ENCODE peak calls at places on chromosomes 11 and 22, in seven cellular contexts. A, B, L, S, X, P and C are unnamed samples.

GRCh38 chr11:105821781-105822180 is 200.3 kb downstream of the MSANTD4 start:
- DNase-seq in S (no peak), P (no peak), B (no peak), A (no peak), X (no peak), L (no peak), C (no peak)

GRCh38 chr11:65590240-65590738 is 5.3 kb downstream of the KCNK7 start:
- DNase-seq in P (peak; percentile 62), X (no peak), S (peak; percentile 78), L (peak; percentile 84), A (no peak), B (no peak), C (no peak)

GRCh38 chr11:12778506-12778905 is 104.3 kb downstream of the TEAD1 start:
- DNase-seq in B (no peak), A (no peak), X (no peak), L (no peak), P (no peak), S (no peak), C (no peak)

GRCh38 chr11:120471131-120471530 is 40.4 kb upstream of the GRIK4 start:
- DNase-seq in X (peak; percentile 24), A (no peak), P (no peak), B (no peak), S (peak; percentile 91), L (no peak), C (peak; percentile 3)

GRCh38 chr22:35380013-35380412 is 883 bp upstream of the HMOX1 start:
- DNase-seq in X (peak; percentile 37), P (no peak), A (peak; percentile 65), L (no peak), B (no peak), S (no peak), C (peak; percentile 39)

GRCh38 chr22:17969732-17970131 is 54.6 kb downstream of the MICAL3 start:
- DNase-seq in P (no peak), L (no peak), B (no peak), X (peak; percentile 78), A (no peak), S (peak; percentile 96), C (peak; percentile 78)

GRCh38 chr11:107354780-107355179 is 102.8 kb downstream of the CWF19L2 start:
- DNase-seq in A (no peak), B (no peak), L (no peak), S (no peak), X (no peak), P (no peak), C (no peak)

GRCh38 chr11:65854161-65854592 is 3.8 kb downstream of the CFL1 start:
- DNase-seq in A (peak; percentile 92), S (no peak), P (peak; percentile 29), X (no peak), L (peak; percentile 52), B (no peak), C (no peak)

GRCh38 chr11:60970369-60970774 is 1.1 kb upstream of the CD6 start:
- DNase-seq in B (peak; percentile 66), L (no peak), A (peak; percentile 74), P (peak; percentile 82), S (peak; percentile 65), X (peak; percentile 22), C (peak; percentile 63)

GRCh38 chr11:76560219-76560618 is 110.3 kb downstream of the LRRC32 start:
- DNase-seq in S (no peak), L (no peak), X (peak; percentile 20), B (no peak), P (no peak), A (no peak), C (peak; percentile 50)

GRCh38 chr22:23787600-23787896 is 782 bp downstream of the SMARCB1 start:
- DNase-seq in P (no peak), X (peak; percentile 8), A (no peak), B (no peak), S (no peak), L (no peak), C (no peak)

GRCh38 chr11:116692318-116693106 is 80.3 kb downstream of the BUD13 start:
- DNase-seq in X (no peak), B (no peak), S (no peak), P (no peak), A (no peak), L (peak; percentile 55), C (no peak)

GRCh38 chr22:39151329-39151975 is 1.0 kb downstream of the CBX7 start:
- DNase-seq in S (no peak), X (no peak), A (peak; percentile 56), P (peak; percentile 53), B (no peak), L (peak; percentile 73), C (no peak)

GRCh38 chr22:37421468-37421877 is 5.8 kb downstream of the ELFN2 start:
- DNase-seq in P (no peak), S (no peak), B (no peak), A (no peak), L (no peak), X (no peak), C (no peak)

GRCh38 chr22:37420656-37421467 is 6.4 kb downstream of the ELFN2 start:
- DNase-seq in P (no peak), A (no peak), X (peak; percentile 54), B (no peak), S (peak; percentile 40), L (no peak), C (peak; percentile 50)

GRCh38 chr22:37418627-37419369 is 8.5 kb downstream of the ELFN2 start:
- DNase-seq in A (no peak), P (peak; percentile 62), S (no peak), B (no peak), X (peak; percentile 41), L (no peak), C (peak; percentile 49)

GRCh38 chr22:37419370-37419915 is 7.8 kb downstream of the ELFN2 start:
- DNase-seq in X (no peak), B (no peak), A (no peak), L (no peak), S (no peak), P (peak; percentile 63), C (peak; percentile 43)

DNA sequence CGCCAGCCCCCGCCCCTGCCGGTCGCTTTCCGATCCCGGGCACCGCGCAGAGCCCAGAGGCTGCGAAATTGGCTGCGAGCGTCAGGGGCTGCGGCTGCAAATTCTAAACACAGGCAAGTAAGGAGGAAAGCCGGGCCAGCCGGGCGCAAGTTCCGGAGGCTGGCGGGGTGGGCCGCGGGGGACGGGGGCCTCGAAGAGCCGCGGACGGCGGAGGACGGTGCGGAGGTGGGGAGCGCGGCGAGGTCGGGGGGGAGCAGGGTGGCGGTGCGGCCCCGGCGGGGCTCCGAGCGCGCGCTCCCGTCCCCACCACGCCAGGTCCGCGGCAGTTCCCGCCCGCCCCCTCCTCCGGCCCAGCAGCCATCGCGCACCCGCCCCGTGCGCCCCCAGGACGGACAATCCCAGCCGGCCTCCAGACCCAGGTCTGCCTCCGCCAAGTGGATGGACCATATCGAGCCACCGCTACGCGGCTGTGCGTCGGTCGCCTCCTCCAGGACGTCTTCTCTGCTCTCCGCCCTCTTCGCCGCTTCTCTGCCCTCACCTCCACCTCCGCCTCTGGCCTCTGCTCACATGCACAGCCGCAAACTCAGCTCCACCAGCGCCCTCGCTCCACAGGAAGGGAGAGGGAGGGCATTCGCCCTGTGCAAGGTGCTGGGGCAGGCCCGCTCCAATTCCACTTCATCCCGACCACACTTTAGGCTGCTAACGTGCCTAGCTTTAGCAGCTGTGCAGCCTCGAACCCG is 7.2 kb downstream of the ELFN2 start:
- DNase-seq in B (no peak), S (no peak), X (peak; percentile 32), L (no peak), A (no peak), P (peak; percentile 51), C (peak; percentile 42)
- H3K4me3 ChIP-seq in B (peak overlapping the region; percentile 49), S (peak overlapping the region; percentile 53), X (peak overlapping the region; percentile 35), L (peak overlapping the region; percentile 27), A (no peak overlapping the region), P (peak overlapping the region; percentile 18), C (peak overlapping the region; percentile 31)

GRCh38 chr11:22829231-22830081 is at the start of gene SVIP:
- DNase-seq in S (peak; percentile 94), A (peak; percentile 97), B (peak; percentile 84), P (peak; percentile 99), L (peak; percentile 96), X (peak; percentile 79), C (peak; percentile 93)
- TF ChIP-seq CTCF in S (peak; percentile 73), A (peak; percentile 80), B (peak; percentile 64), P (peak; percentile 47), L (peak; percentile 6), X (peak; percentile 80), C (peak; percentile 61)

GRCh38 chr22:19177164-19178064 is 1.1 kb downstream of the SLC25A1 start:
- DNase-seq in X (no peak), B (no peak), A (peak; percentile 63), S (no peak), L (peak; percentile 65), P (peak; percentile 80), C (no peak)

GRCh38 chr22:19176175-19176630 is 2.3 kb downstream of the SLC25A1 start:
- DNase-seq in X (no peak), P (peak; percentile 70), B (no peak), L (no peak), S (no peak), A (peak; percentile 54), C (no peak)

GRCh38 chr22:19178065-19178658 is 374 bp downstream of the SLC25A1 start:
- DNase-seq in B (no peak), A (peak; percentile 84), L (peak; percentile 80), X (peak; percentile 8), P (peak; percentile 89), S (peak; percentile 26), C (peak; percentile 50)

GRCh38 chr22:19175602-19176174 is 2.8 kb downstream of the SLC25A1 start:
- DNase-seq in L (no peak), B (no peak), S (no peak), P (peak; percentile 82), A (peak; percentile 59), X (no peak), C (no peak)

GRCh38 chr22:19176732-19177131 is 1.8 kb downstream of the SLC25A1 start:
- DNase-seq in A (peak; percentile 55), B (no peak), L (no peak), X (no peak), P (peak; percentile 76), S (no peak), C (no peak)
- H3K4me3 ChIP-seq in A (no peak overlapping the region), B (no peak overlapping the region), L (no peak overlapping the region), X (no peak overlapping the region), P (no peak overlapping the region), S (peak overlapping the region; percentile 80), C (peak overlapping the region; percentile 50)

GRCh38 chr11:125074511-125075241 is 11.6 kb downstream of the SLC37A2 start:
- DNase-seq in P (peak; percentile 37), L (peak; percentile 48), S (no peak), B (no peak), A (no peak), X (no peak), C (no peak)

GRCh38 chr11:125076378-125076945 is 13.4 kb downstream of the SLC37A2 start:
- DNase-seq in S (no peak), A (no peak), B (no peak), P (no peak), X (no peak), L (no peak), C (no peak)

GRCh38 chr11:125073616-125074483 is 10.7 kb downstream of the SLC37A2 start:
- DNase-seq in A (no peak), S (no peak), X (no peak), P (peak; percentile 23), B (no peak), L (no peak), C (no peak)

GRCh38 chr11:125075242-125075625 is 12.1 kb downstream of the SLC37A2 start:
- DNase-seq in A (no peak), B (no peak), P (no peak), S (no peak), X (no peak), L (no peak), C (no peak)

DNA sequence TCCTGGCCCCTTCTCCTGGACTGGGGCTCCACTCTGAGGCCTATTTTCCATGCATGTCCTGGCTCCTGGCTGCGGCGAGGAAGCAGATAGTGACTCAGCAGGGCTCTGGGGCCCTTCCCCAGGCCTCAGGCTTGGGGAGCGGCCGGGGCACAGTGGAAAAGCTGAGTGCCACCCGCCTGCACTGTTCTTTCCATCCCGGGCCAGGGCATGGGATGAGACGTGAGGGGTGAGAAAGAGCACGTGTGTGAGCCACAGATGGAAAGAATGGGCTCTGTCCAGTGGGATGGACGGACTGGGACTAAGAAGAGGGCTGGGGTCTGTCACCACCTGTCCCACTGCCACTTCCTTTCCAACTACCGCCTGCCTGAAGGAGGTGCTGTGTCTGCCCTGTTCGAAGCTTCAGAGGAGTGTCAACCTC is 12.8 kb downstream of the SLC37A2 start:
- DNase-seq in X (peak; percentile 59), B (no peak), S (no peak), L (peak; percentile 61), P (no peak), A (no peak), C (peak; percentile 82)
- TF ChIP-seq CTCF in X (peak; percentile 44), B (no peak), S (no peak), L (no peak), P (no peak), A (no peak), C (peak; percentile 16)